ENCODE peak calls at places on chromosomes 7 and 10, in four cellular contexts. V is CD8-positive, alpha-beta T cell; Q is ovary; L is HCT116. I is an unnamed sample.

GRCh38 chr7:85682819-85683218 is 496.0 kb upstream of the SEMA3D start:
- DNase-seq in V (no peak), Q (no peak), L (no peak), I (no peak)

GRCh38 chr10:76550806-76551205 is 1086.8 kb downstream of the KCNMA1 start:
- DNase-seq in V (no peak), Q (no peak), L (no peak), I (no peak)

GRCh38 chr10:132565516-132566209 is 28.1 kb downstream of the INPP5A start:
- DNase-seq in V (no peak), Q (no peak), L (no peak), I (no peak)

GRCh38 chr7:26891400-26892355 is 27.3 kb upstream of the SKAP2 start:
- DNase-seq in V (no peak), Q (no peak), L (no peak), I (peak; percentile 22)

GRCh38 chr10:23362879-23363787 is 18.5 kb upstream of the C10orf67 start:
- DNase-seq in V (peak; percentile 46), Q (no peak), L (no peak), I (no peak)

GRCh38 chr10:22368402-22368801 is 23.1 kb downstream of the SPAG6 start:
- DNase-seq in V (no peak), Q (no peak), L (no peak), I (no peak)

GRCh38 chr7:14071045-14071444 is 81.6 kb upstream of the ETV1 start:
- DNase-seq in V (no peak), Q (no peak), L (no peak), I (no peak)

GRCh38 chr7:47577351-47577919 is 4.5 kb downstream of the TNS3 start:
- DNase-seq in V (no peak), Q (peak; percentile 51), L (no peak), I (no peak)

GRCh38 chr10:13921941-13922340 is 335.2 kb downstream of the PRPF18 start:
- DNase-seq in V (no peak), Q (no peak), L (no peak), I (no peak)

GRCh38 chr7:57867884-57868701 is 418.1 kb downstream of the ZNF716 start:
- DNase-seq in V (no peak), Q (no peak), L (no peak), I (no peak)

GRCh38 chr10:76969366-76969990 is 668.1 kb downstream of the KCNMA1 start:
- DNase-seq in V (no peak), Q (no peak), L (no peak), I (no peak)

GRCh38 chr10:14225374-14225773 is 105.3 kb downstream of the FRMD4A start:
- DNase-seq in V (no peak), Q (no peak), L (no peak), I (no peak)

GRCh38 chr10:132257271-132257670 is 50.5 kb downstream of the STK32C start:
- DNase-seq in V (peak; percentile 53), Q (no peak), L (no peak), I (no peak)

DNA sequence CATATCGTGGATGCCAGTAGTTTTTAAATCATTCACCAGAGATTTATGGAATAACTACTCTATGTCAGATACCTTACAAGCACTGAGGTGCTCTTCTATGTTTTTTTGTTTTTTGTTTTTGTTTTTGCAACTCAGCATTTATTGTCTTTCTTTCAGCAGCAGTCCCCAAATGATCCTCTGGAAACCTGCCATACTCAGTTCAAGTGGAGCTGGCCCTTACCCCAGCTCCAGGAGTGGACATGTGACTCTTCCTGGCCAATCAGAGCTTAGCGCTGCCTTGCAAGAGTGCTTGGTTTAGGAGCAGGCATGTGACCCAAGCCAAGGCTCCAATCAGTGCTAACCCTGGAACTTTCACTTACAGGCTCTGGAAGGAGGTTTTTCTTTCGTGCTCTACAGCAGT is 356.6 kb upstream of the ZMIZ1 start:
- DNase-seq in V (no peak), Q (no peak), L (no peak), I (no peak)
- H3K27me3 ChIP-seq in V (peaks cover 2% of the 10 kb centered on the region), Q (no peaks in the 10 kb centered on the region), L (peaks cover 10% of the 10 kb centered on the region), I (no peaks in the 10 kb centered on the region)

GRCh38 chr10:99880071-99880835 is 97.8 kb downstream of the ABCC2 start:
- DNase-seq in V (no peak), Q (peak; percentile 57), L (no peak), I (no peak)
- H3K36me3 ChIP-seq in V (peaks cover 2% of the 10 kb centered on the region), Q (no peaks in the 10 kb centered on the region), L (peaks cover 78% of the 10 kb centered on the region), I (peaks cover 39% of the 10 kb centered on the region)

GRCh38 chr10:102712843-102713242 is 1.4 kb downstream of the ARL3 start:
- DNase-seq in V (no peak), Q (no peak), L (no peak), I (no peak)

GRCh38 chr10:102714621-102715455 is at the start of gene SFXN2:
- DNase-seq in V (peak; percentile 55), Q (no peak), L (no peak), I (no peak)

GRCh38 chr10:102715880-102716279 is 1.4 kb downstream of the SFXN2 start:
- DNase-seq in V (no peak), Q (no peak), L (no peak), I (no peak)

GRCh38 chr10:102713483-102713813 is 749 bp downstream of the ARL3 start:
- DNase-seq in V (no peak), Q (no peak), L (no peak), I (no peak)

DNA sequence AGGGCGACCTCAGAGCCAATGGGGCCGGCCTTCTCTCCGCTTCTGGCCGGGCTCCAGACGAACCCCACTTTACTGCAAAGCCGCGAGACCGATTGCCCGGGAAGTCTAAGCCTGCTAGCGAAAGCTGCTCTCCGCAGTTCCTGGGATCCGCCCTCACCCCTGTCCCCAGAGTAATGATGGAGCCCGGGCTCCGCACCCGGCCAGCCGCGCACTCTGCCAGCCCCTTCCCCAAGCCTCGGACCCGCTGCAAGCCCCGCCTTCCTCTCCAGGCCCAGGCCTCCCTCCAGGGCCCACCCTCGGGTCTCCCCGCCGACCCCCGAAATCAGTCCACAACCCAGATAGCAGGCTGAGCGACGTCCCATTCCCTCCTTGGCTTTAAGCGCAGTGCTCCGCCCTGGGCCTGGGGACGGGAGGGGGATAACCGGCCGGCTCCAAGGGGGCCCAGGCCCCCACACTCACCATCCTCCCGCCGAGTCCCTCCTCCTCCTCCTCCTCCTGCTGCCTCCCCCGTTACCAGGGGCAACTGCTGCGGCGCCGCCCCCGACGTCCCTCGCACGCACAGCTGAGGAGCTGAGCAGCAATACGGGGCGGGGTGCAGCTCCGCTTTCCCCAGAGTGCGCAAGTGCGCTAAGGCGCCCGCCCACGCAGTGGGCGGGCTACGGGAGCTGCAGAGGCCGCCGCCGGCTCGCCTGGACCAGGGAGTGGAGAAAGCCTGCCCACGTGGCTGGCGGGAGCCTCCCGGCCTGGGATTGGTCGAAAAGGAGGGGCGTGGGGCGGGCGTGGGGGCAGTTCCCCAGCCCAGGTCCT is at the start of gene ARL3:
- DNase-seq in V (peak; percentile 95), Q (peak; percentile 98), L (peak; percentile 98), I (peak; percentile 98)
- TF ChIP-seq CTCF in V (peak; percentile 65), Q (peak; percentile 52), L (no peak), I (peak; percentile 50)

GRCh38 chr10:93841930-93842329 is 51.8 kb upstream of the SLC35G1 start:
- DNase-seq in V (no peak), Q (no peak), L (no peak), I (no peak)
- H3K27me3 ChIP-seq in V (no peaks in the 10 kb centered on the region), Q (no peaks in the 10 kb centered on the region), L (no peaks in the 10 kb centered on the region), I (peaks cover 2% of the 10 kb centered on the region)

DNA sequence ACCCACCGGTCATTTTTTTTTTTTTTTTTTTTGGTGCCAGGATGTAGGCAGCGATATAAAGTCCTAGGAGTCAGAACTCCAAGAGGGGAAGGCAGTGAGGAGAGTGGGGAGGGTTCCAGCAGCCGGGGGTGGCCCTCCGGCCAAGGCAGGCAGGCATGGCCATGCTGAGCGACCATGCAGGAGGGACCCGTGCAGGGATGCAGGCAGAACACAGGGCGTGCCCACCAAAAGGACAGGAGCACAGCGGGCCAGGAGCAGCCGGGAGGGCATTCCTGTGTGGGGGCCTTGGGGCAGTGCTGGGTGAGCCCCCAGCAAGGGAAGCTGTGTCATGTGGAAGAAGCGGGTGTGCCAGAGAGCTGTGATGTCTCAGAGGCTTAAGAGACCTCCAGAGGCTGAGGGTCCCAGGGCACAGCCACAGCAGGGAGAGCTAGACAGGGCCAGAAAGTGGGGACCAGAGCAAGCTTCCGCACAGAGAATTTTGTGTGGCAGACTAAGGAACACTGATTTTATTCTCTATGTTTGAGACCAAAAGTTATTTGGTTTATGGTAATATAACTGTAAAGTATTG is 5.7 kb downstream of the ZFAND2A start:
- DNase-seq in V (no peak), Q (no peak), L (no peak), I (no peak)
- H3K36me3 ChIP-seq in V (peaks cover 34% of the 10 kb centered on the region), Q (no peaks in the 10 kb centered on the region), L (peaks cover 16% of the 10 kb centered on the region), I (peaks cover 42% of the 10 kb centered on the region)

GRCh38 chr10:134205-134742 is 981 bp upstream of the ZMYND11 start:
- DNase-seq in V (peak; percentile 34), Q (no peak), L (no peak), I (no peak)

GRCh38 chr10:135601-136464 is 578 bp downstream of the ZMYND11 start:
- DNase-seq in V (peak; percentile 64), Q (peak; percentile 70), L (no peak), I (peak; percentile 77)

GRCh38 chr10:132961-133898 is 2.0 kb upstream of the ZMYND11 start:
- DNase-seq in V (no peak), Q (no peak), L (no peak), I (no peak)

GRCh38 chr10:136465-136762 is 1.2 kb downstream of the ZMYND11 start:
- DNase-seq in V (no peak), Q (no peak), L (no peak), I (no peak)

DNA sequence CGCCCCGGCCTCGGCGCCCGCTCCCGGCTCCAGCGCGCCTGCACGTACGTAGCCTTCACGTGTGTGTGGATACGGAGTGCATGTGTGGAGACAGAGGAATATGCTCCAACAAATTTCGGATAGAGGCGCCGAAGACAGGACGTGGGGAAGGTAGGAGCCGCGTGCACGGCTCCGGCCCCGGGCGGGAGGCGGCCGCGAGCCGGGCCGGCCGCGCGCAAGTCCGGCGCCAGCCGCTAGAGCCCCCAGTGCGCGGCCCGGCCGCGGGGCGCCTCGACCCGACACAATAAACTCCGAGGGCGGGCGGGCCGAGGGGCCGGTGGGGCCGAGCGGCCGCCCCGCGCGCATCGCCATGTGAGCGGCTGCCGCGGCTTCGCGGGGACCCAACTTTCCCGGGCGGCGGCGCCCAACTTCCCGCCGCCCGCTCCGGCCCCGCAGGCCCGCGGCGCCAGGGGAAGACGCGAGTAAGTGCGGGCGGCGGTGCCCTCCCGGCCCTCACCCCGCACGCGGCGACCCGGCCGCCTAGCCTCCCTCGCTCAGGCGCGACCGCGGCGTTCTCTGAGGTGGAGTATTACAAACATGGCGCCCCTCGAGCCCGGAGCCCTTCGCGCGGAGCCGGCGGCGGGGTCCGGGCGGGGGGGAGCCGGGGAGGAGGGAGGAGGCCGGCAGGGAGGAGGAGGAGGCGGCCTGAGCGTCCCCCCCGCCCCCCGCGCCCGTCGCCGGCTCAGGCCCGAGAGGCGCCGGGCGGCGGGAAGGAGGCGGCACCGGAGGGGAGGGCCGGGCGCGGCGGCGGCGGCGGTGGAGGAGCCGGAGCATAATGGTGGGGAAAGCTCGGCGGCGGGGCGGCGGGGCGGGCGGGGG is at the start of gene ZMYND11:
- DNase-seq in V (peak; percentile 69), Q (peak; percentile 72), L (no peak), I (peak; percentile 80)
- TF ChIP-seq CTCF in V (no peak), Q (peak; percentile 28), L (no peak), I (no peak)